ENCODE peak calls at places on chromosomes 1 and 21, in five cellular contexts. One of them, this sample, is unnamed. For H3K27me3, the result is how much of the 10 kb centered on the place peaks cover.

GRCh38 chr1:32926562-32926961 is 25.4 kb upstream of the TMEM54 start:
- DNase-seq in endodermal cell: no peak
- DNase-seq in thoracic aorta: no peak
- DNase-seq in cardiac muscle cell: no peak
- DNase-seq in upper lobe of right lung: no peak
- DNase-seq in this sample: no peak

GRCh38 chr1:88276158-88276557 is 407.9 kb upstream of the PKN2 start:
- DNase-seq in thoracic aorta: no peak
- DNase-seq in upper lobe of right lung: no peak
- DNase-seq in endodermal cell: no peak
- DNase-seq in cardiac muscle cell: no peak
- DNase-seq in this sample: no peak

GRCh38 chr1:21909787-21910503 is 27.2 kb downstream of the HSPG2 start:
- DNase-seq in thoracic aorta: peak
- DNase-seq in endodermal cell: no peak
- DNase-seq in cardiac muscle cell: peak
- DNase-seq in upper lobe of right lung: peak
- DNase-seq in this sample: peak

GRCh38 chr1:50976890-50977574 is 7.0 kb downstream of the CDKN2C start:
- DNase-seq in thoracic aorta: no peak
- DNase-seq in cardiac muscle cell: no peak
- DNase-seq in endodermal cell: peak
- DNase-seq in upper lobe of right lung: peak
- DNase-seq in this sample: no peak

GRCh38 chr1:63203641-63204040 is 118.7 kb upstream of the FOXD3 start:
- DNase-seq in upper lobe of right lung: no peak
- DNase-seq in cardiac muscle cell: no peak
- DNase-seq in thoracic aorta: no peak
- DNase-seq in endodermal cell: no peak
- DNase-seq in this sample: no peak

GRCh38 chr1:201584510-201584991 is 45.6 kb downstream of the NAV1 start:
- DNase-seq in upper lobe of right lung: peak
- DNase-seq in cardiac muscle cell: no peak
- DNase-seq in endodermal cell: no peak
- DNase-seq in thoracic aorta: no peak
- DNase-seq in this sample: peak

GRCh38 chr1:201095581-201096531 is 16.4 kb downstream of the CACNA1S start:
- DNase-seq in thoracic aorta: no peak
- DNase-seq in cardiac muscle cell: no peak
- DNase-seq in upper lobe of right lung: no peak
- DNase-seq in endodermal cell: no peak
- DNase-seq in this sample: no peak

GRCh38 chr1:150550222-150551048 is 1.2 kb downstream of the ADAMTSL4 start:
- DNase-seq in cardiac muscle cell: no peak
- DNase-seq in upper lobe of right lung: no peak
- DNase-seq in endodermal cell: peak
- DNase-seq in thoracic aorta: no peak
- DNase-seq in this sample: peak

GRCh38 chr1:236002572-236002971 is 62.3 kb downstream of the NID1 start:
- DNase-seq in thoracic aorta: no peak
- DNase-seq in endodermal cell: peak
- DNase-seq in upper lobe of right lung: no peak
- DNase-seq in cardiac muscle cell: no peak
- DNase-seq in this sample: no peak

GRCh38 chr1:53878492-53879105 is 11.0 kb downstream of the YIPF1 start:
- DNase-seq in endodermal cell: no peak
- DNase-seq in cardiac muscle cell: peak
- DNase-seq in upper lobe of right lung: no peak
- DNase-seq in thoracic aorta: no peak
- DNase-seq in this sample: no peak

GRCh38 chr1:19877821-19878636 is 4.2 kb upstream of the OTUD3 start:
- DNase-seq in endodermal cell: peak
- DNase-seq in thoracic aorta: no peak
- DNase-seq in upper lobe of right lung: no peak
- DNase-seq in cardiac muscle cell: no peak
- DNase-seq in this sample: peak

GRCh38 chr1:43563779-43564616 is 33.3 kb downstream of the PTPRF start:
- DNase-seq in cardiac muscle cell: peak
- DNase-seq in thoracic aorta: no peak
- DNase-seq in upper lobe of right lung: no peak
- DNase-seq in endodermal cell: no peak
- DNase-seq in this sample: peak

GRCh38 chr1:166857995-166858394 is 18.1 kb downstream of the TADA1 start:
- DNase-seq in endodermal cell: no peak
- DNase-seq in thoracic aorta: no peak
- DNase-seq in upper lobe of right lung: no peak
- DNase-seq in cardiac muscle cell: no peak
- DNase-seq in this sample: no peak

GRCh38 chr1:181319903-181320302 is 163.4 kb upstream of the CACNA1E start:
- DNase-seq in upper lobe of right lung: no peak
- DNase-seq in thoracic aorta: no peak
- DNase-seq in endodermal cell: no peak
- DNase-seq in cardiac muscle cell: no peak
- DNase-seq in this sample: no peak

GRCh38 chr1:29124366-29125236 is 898 bp upstream of the TMEM200B start:
- DNase-seq in cardiac muscle cell: peak
- DNase-seq in endodermal cell: peak
- DNase-seq in upper lobe of right lung: peak
- DNase-seq in thoracic aorta: no peak
- DNase-seq in this sample: peak

GRCh38 chr1:154181944-154182341 is 10.0 kb downstream of the TPM3 start:
- DNase-seq in upper lobe of right lung: no peak
- DNase-seq in cardiac muscle cell: no peak
- DNase-seq in thoracic aorta: no peak
- DNase-seq in endodermal cell: no peak
- DNase-seq in this sample: no peak

GRCh38 chr1:21655748-21656147 is 13.4 kb downstream of the RAP1GAP start:
- DNase-seq in upper lobe of right lung: peak
- DNase-seq in endodermal cell: peak
- DNase-seq in thoracic aorta: no peak
- DNase-seq in cardiac muscle cell: no peak
- DNase-seq in this sample: no peak

GRCh38 chr1:46735708-46736324 is 16.9 kb upstream of the EFCAB14 start:
- DNase-seq in thoracic aorta: no peak
- DNase-seq in endodermal cell: peak
- DNase-seq in cardiac muscle cell: peak
- DNase-seq in upper lobe of right lung: no peak
- DNase-seq in this sample: no peak

GRCh38 chr1:25821630-25822091 is 1.9 kb downstream of the MTFR1L start:
- DNase-seq in thoracic aorta: no peak
- DNase-seq in upper lobe of right lung: peak
- DNase-seq in endodermal cell: no peak
- DNase-seq in cardiac muscle cell: no peak
- DNase-seq in this sample: no peak

GRCh38 chr1:119367332-119368124 is 1.1 kb upstream of the HAO2 start:
- DNase-seq in upper lobe of right lung: no peak
- DNase-seq in cardiac muscle cell: peak
- DNase-seq in endodermal cell: peak
- DNase-seq in thoracic aorta: no peak
- DNase-seq in this sample: no peak

GRCh38 chr21:45747802-45748445 is 104.4 kb downstream of the PCBP3 start:
- DNase-seq in thoracic aorta: no peak
- DNase-seq in endodermal cell: no peak
- DNase-seq in cardiac muscle cell: no peak
- DNase-seq in upper lobe of right lung: no peak
- DNase-seq in this sample: no peak

GRCh38 chr1:56441586-56441985 is 137.8 kb downstream of the PLPP3 start:
- DNase-seq in thoracic aorta: no peak
- DNase-seq in cardiac muscle cell: no peak
- DNase-seq in endodermal cell: no peak
- DNase-seq in upper lobe of right lung: no peak
- DNase-seq in this sample: no peak

GRCh38 chr1:167483790-167484189 is 34.5 kb downstream of the CD247 start:
- DNase-seq in cardiac muscle cell: no peak
- DNase-seq in thoracic aorta: no peak
- DNase-seq in upper lobe of right lung: peak
- DNase-seq in endodermal cell: no peak
- DNase-seq in this sample: no peak

GRCh38 chr1:209041936-209042335 is 541.6 kb upstream of the CAMK1G start:
- DNase-seq in upper lobe of right lung: no peak
- DNase-seq in endodermal cell: no peak
- DNase-seq in thoracic aorta: no peak
- DNase-seq in cardiac muscle cell: no peak
- DNase-seq in this sample: no peak

GRCh38 chr1:181135815-181136737 is 47.6 kb downstream of the IER5 start:
- DNase-seq in endodermal cell: no peak
- DNase-seq in upper lobe of right lung: no peak
- DNase-seq in thoracic aorta: no peak
- DNase-seq in cardiac muscle cell: no peak
- DNase-seq in this sample: peak

DNA sequence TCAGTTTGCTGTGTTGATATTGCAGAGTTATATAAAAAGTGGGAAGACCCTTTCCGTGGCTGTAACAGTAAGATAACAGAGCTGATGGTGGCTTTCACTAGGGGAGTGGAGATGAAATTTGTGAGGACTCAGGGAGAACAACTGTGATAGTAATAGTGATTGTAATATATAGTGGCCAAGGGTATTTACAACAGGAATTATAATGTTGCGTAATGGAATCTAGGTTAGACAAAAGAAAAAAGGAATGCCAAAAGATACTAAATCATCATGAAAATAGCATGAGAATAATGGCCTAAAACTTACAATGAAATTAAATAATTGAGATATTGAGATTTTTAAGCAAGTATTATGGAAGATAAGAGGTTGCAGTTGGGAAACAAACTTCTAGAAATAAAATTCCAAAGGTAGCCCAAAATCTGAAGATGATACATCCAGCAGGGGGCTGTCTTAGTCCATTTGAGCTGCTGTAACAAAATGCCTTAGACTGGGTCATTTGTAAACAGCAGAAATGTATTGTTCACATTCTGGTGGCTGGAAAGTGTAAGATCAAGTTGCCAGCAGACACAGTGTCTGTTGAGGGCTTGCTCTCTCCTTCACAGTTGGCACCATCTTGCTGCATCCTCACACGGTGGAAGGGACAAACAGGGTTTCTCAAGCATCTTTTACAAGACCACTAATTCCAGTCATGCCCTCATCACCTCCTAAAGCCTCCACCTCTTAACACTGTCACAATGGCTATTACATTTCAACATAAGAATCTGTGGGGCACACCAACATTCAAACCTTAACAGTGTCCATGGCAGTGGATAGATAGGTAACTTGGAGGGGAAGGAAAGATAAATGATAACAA is 711.2 kb downstream of the MRPL39 start:
- DNase-seq in endodermal cell: peak
- DNase-seq in upper lobe of right lung: no peak
- DNase-seq in thoracic aorta: no peak
- DNase-seq in cardiac muscle cell: peak
- DNase-seq in this sample: no peak
- TF ChIP-seq CTCF in endodermal cell: peak
- TF ChIP-seq CTCF in upper lobe of right lung: no peak
- TF ChIP-seq CTCF in thoracic aorta: no peak
- TF ChIP-seq CTCF in cardiac muscle cell: no peak
- TF ChIP-seq CTCF in this sample: no peak

GRCh38 chr1:78231477-78231876 is 185.7 kb downstream of the GIPC2 start:
- DNase-seq in thoracic aorta: no peak
- DNase-seq in endodermal cell: no peak
- DNase-seq in cardiac muscle cell: no peak
- DNase-seq in upper lobe of right lung: no peak
- DNase-seq in this sample: no peak

GRCh38 chr1:78229344-78229743 is 183.6 kb downstream of the GIPC2 start:
- DNase-seq in cardiac muscle cell: no peak
- DNase-seq in endodermal cell: no peak
- DNase-seq in thoracic aorta: no peak
- DNase-seq in upper lobe of right lung: no peak
- DNase-seq in this sample: no peak

GRCh38 chr1:78232630-78233029 is 186.9 kb downstream of the GIPC2 start:
- DNase-seq in cardiac muscle cell: no peak
- DNase-seq in endodermal cell: no peak
- DNase-seq in thoracic aorta: no peak
- DNase-seq in upper lobe of right lung: no peak
- DNase-seq in this sample: no peak

GRCh38 chr1:78227705-78228260 is 182.0 kb downstream of the GIPC2 start:
- DNase-seq in endodermal cell: no peak
- DNase-seq in thoracic aorta: no peak
- DNase-seq in upper lobe of right lung: no peak
- DNase-seq in cardiac muscle cell: no peak
- DNase-seq in this sample: no peak

GRCh38 chr1:78231894-78232293 is 186.1 kb downstream of the GIPC2 start:
- DNase-seq in cardiac muscle cell: no peak
- DNase-seq in upper lobe of right lung: no peak
- DNase-seq in endodermal cell: no peak
- DNase-seq in thoracic aorta: no peak
- DNase-seq in this sample: no peak
- H3K27me3 ChIP-seq in cardiac muscle cell: half or more
- H3K27me3 ChIP-seq in upper lobe of right lung: under half
- H3K27me3 ChIP-seq in endodermal cell: half or more
- H3K27me3 ChIP-seq in thoracic aorta: under half
- H3K27me3 ChIP-seq in this sample: under half

GRCh38 chr1:234551032-234551378 is 59.0 kb downstream of the IRF2BP2 start:
- DNase-seq in endodermal cell: no peak
- DNase-seq in thoracic aorta: no peak
- DNase-seq in upper lobe of right lung: no peak
- DNase-seq in cardiac muscle cell: no peak
- DNase-seq in this sample: peak
- H3K27ac ChIP-seq in endodermal cell: peak
- H3K27ac ChIP-seq in thoracic aorta: no peak
- H3K27ac ChIP-seq in upper lobe of right lung: no peak
- H3K27ac ChIP-seq in cardiac muscle cell: no peak
- H3K27ac ChIP-seq in this sample: no peak

DNA sequence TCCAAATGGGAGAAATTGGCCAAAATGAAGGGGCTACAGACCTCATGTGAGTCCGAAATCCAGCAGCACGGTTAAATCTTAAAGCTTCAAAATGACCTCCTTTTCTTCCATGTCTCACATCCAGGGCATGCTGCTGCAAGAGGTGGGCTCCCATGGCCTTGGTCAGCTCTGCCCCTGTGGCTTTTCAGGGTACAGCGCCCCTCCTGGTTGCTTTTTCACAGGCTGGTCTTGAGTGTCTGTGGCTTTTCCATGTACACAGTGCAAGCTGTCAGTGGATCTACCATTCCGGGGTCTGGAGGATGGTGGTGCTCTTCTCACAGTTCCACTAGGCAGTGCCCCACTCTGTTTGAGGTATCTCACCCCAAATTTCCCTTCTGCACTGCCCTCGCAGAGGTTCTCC is 78.7 kb downstream of the PRRX1 start:
- DNase-seq in thoracic aorta: no peak
- DNase-seq in upper lobe of right lung: no peak
- DNase-seq in endodermal cell: no peak
- DNase-seq in cardiac muscle cell: no peak
- DNase-seq in this sample: no peak
- TF ChIP-seq CTCF in thoracic aorta: no peak
- TF ChIP-seq CTCF in upper lobe of right lung: no peak
- TF ChIP-seq CTCF in endodermal cell: no peak
- TF ChIP-seq CTCF in cardiac muscle cell: no peak
- TF ChIP-seq CTCF in this sample: no peak

DNA sequence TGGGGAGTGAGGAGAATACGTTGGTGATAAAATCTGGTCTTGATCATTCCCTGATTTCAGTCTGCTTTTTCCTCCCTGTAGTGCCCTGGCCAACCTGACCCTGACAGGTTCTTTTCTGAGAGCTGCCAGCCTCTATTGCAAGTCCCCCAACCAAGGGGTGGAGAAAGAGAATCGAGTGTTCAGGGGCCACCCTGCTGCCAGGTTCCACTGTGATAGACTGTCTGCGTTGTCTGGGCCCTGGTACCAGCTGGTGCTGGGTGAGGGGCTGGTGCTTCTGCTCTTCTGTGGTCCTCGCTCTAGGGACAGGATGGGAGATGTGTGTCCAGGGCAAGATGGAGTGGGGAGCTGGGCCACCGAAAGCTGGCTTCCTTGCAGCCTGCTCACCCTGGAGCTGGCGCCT is 214.6 kb downstream of the CAMTA1 start:
- DNase-seq in upper lobe of right lung: no peak
- DNase-seq in endodermal cell: no peak
- DNase-seq in cardiac muscle cell: no peak
- DNase-seq in thoracic aorta: no peak
- DNase-seq in this sample: no peak
- H3K27me3 ChIP-seq in upper lobe of right lung: under half
- H3K27me3 ChIP-seq in endodermal cell: under half
- H3K27me3 ChIP-seq in cardiac muscle cell: under half
- H3K27me3 ChIP-seq in thoracic aorta: under half
- H3K27me3 ChIP-seq in this sample: under half

This sample was measured in uterus.